ENCODE peak calls at places on chromosomes 12 and 14, in seven cellular contexts. B is HCT116, W is H1, G is SK-N-SH, O is HepG2, L is GM12878, T is K562. C is an unnamed sample.

GRCh38 chr12:104656921-104657320 is 200.2 kb downstream of the CHST11 start:
- DNase-seq in B (no peak), L (no peak), T (no peak), G (no peak), O (no peak), W (no peak), C (no peak)

GRCh38 chr12:76520348-76520747 is 39.2 kb downstream of the OSBPL8 start:
- DNase-seq in L (no peak), O (no peak), G (no peak), W (no peak), B (no peak), T (no peak), C (no peak)

GRCh38 chr12:32106517-32107366 is at the start of gene BICD1:
- DNase-seq in O (peak; percentile 68), G (peak; percentile 96), L (peak; percentile 32), T (peak; percentile 91), B (peak; percentile 56), W (peak; percentile 88), C (peak; percentile 95)

GRCh38 chr14:38405851-38406630 is 150.1 kb upstream of the CLEC14A start:
- DNase-seq in W (no peak), O (no peak), B (no peak), T (no peak), G (no peak), L (no peak), C (no peak)

GRCh38 chr12:58529897-58530296 is 390.4 kb downstream of the LRIG3 start:
- DNase-seq in O (no peak), G (no peak), W (no peak), L (no peak), B (no peak), T (no peak), C (no peak)

GRCh38 chr12:107310621-107311020 is 217.3 kb upstream of the CRY1 start:
- DNase-seq in L (no peak), O (no peak), T (no peak), B (no peak), G (no peak), W (no peak), C (no peak)

GRCh38 chr12:65742481-65742971 is 81.8 kb upstream of the HMGA2 start:
- DNase-seq in W (no peak), T (no peak), L (no peak), O (no peak), B (no peak), G (no peak), C (peak; percentile 33)

GRCh38 chr12:108363165-108363564 is 24.1 kb upstream of the CMKLR1 start:
- DNase-seq in T (no peak), G (no peak), B (no peak), L (no peak), O (no peak), W (no peak), C (no peak)

GRCh38 chr12:45674181-45674580 is 55.3 kb upstream of the ARID2 start:
- DNase-seq in W (no peak), G (no peak), O (no peak), L (no peak), B (no peak), T (no peak), C (no peak)

GRCh38 chr12:52800259-52800917 is 4.5 kb upstream of the KRT3 start:
- DNase-seq in G (no peak), W (no peak), B (no peak), O (no peak), T (no peak), L (no peak), C (no peak)

GRCh38 chr14:30138517-30138916 is 210.9 kb upstream of the PRKD1 start:
- DNase-seq in B (no peak), L (no peak), W (no peak), T (no peak), G (no peak), O (no peak), C (no peak)

GRCh38 chr14:51253880-51254279 is 13.8 kb downstream of the TMX1 start:
- DNase-seq in W (no peak), L (no peak), G (no peak), B (no peak), T (no peak), O (no peak), C (no peak)

GRCh38 chr12:26017484-26018211 is 59.2 kb downstream of the RASSF8 start:
- DNase-seq in O (peak; percentile 50), G (peak; percentile 20), B (peak; percentile 27), W (peak; percentile 77), L (no peak), T (peak; percentile 15), C (peak; percentile 79)

GRCh38 chr12:4962539-4963486 is 53.1 kb downstream of the KCNA1 start:
- DNase-seq in T (no peak), G (no peak), W (no peak), L (no peak), O (no peak), B (no peak), C (no peak)

GRCh38 chr12:76543831-76544347 is 15.7 kb downstream of the OSBPL8 start:
- DNase-seq in B (no peak), G (no peak), T (no peak), O (no peak), W (no peak), L (no peak), C (no peak)

GRCh38 chr12:51323317-51323960 is 535 bp downstream of the BIN2 start:
- DNase-seq in O (no peak), W (no peak), G (no peak), T (no peak), B (no peak), L (no peak), C (no peak)

GRCh38 chr12:62190081-62190480 is 70.1 kb upstream of the USP15 start:
- DNase-seq in L (no peak), T (no peak), B (no peak), G (no peak), W (no peak), O (no peak), C (no peak)

GRCh38 chr14:36955967-36956366 is 216.4 kb downstream of the SLC25A21 start:
- DNase-seq in W (no peak), G (no peak), T (no peak), L (no peak), B (no peak), O (no peak), C (no peak)

GRCh38 chr12:123839826-123840225 is 77.7 kb downstream of the DNAH10 start:
- DNase-seq in L (no peak), B (no peak), O (peak; percentile 43), W (no peak), G (peak; percentile 80), T (no peak), C (no peak)

GRCh38 chr12:108532061-108532848 is 17.2 kb downstream of the FICD start:
- DNase-seq in G (no peak), L (no peak), T (peak; percentile 77), W (no peak), O (no peak), B (no peak), C (no peak)

GRCh38 chr14:22646570-22647254 is 2.6 kb upstream of the OR6J1 start:
- DNase-seq in O (no peak), T (no peak), W (no peak), G (no peak), L (no peak), B (no peak), C (no peak)

GRCh38 chr12:111330800-111331752 is 37.8 kb downstream of the PHETA1 start:
- DNase-seq in B (peak; percentile 42), G (no peak), T (peak; percentile 57), W (no peak), L (no peak), O (peak; percentile 59), C (peak; percentile 40)

GRCh38 chr12:32455607-32456063 is 56.3 kb downstream of the FGD4 start:
- DNase-seq in L (no peak), T (peak; percentile 43), B (peak; percentile 45), W (no peak), O (peak; percentile 55), G (peak; percentile 56), C (peak; percentile 83)

GRCh38 chr12:25979563-25979962 is 21.1 kb downstream of the RASSF8 start:
- DNase-seq in T (no peak), W (no peak), G (no peak), O (no peak), L (no peak), B (no peak), C (no peak)

GRCh38 chr14:81169711-81170103 is 51.1 kb downstream of the GTF2A1 start:
- DNase-seq in G (peak; percentile 32), W (no peak), L (no peak), T (no peak), B (no peak), O (no peak), C (no peak)
- TF ChIP-seq YY1 in G (no peak), W (no peak), L (no peak), T (no peak), B (no peak), O (no peak), C (no peak)

GRCh38 chr12:49577589-49578315 is 9.8 kb upstream of the MCRS1 start:
- DNase-seq in T (peak; percentile 53), O (no peak), L (no peak), G (no peak), B (no peak), W (no peak), C (no peak)
- TF ChIP-seq YY1 in T (no peak), O (no peak), L (no peak), G (no peak), B (no peak), W (no peak), C (no peak)

GRCh38 chr12:14263742-14264141 is 101.7 kb upstream of the ATF7IP start:
- DNase-seq in L (no peak), T (no peak), O (peak; percentile 41), B (no peak), W (no peak), G (no peak), C (no peak)

GRCh38 chr12:14261861-14262260 is 103.6 kb upstream of the ATF7IP start:
- DNase-seq in O (no peak), G (no peak), T (no peak), B (no peak), W (no peak), L (no peak), C (no peak)

GRCh38 chr12:14264316-14264715 is 101.2 kb upstream of the ATF7IP start:
- DNase-seq in T (no peak), G (no peak), L (no peak), W (no peak), O (no peak), B (no peak), C (no peak)

GRCh38 chr12:14262771-14263511 is 102.5 kb upstream of the ATF7IP start:
- DNase-seq in L (no peak), O (no peak), W (no peak), B (no peak), T (no peak), G (no peak), C (no peak)

DNA sequence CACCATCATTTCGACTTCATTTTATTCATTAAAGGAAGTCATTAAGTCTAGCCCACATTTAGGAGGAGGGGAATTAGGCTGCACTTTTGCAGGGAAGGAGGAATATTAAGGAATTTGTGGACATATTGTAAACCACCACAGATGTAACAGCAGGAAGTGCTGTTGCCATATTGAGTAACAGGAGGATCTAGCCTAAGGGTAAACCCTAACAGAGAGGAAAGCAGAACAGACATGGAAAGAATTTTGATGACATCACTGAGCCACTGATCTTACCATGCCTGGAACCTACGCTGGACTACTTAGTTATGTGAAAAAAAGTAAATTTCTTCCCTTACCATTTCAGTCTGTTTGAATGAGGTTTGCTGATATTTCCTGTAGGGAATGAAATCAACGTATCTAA is 100.7 kb upstream of the ATF7IP start:
- DNase-seq in L (no peak), B (no peak), O (no peak), G (no peak), W (no peak), T (no peak), C (no peak)
- TF ChIP-seq YY1 in L (no peak), B (no peak), O (no peak), G (no peak), W (no peak), T (no peak), C (no peak)

GRCh38 chr12:63978519-63978918 is 134.0 kb downstream of the SRGAP1 start:
- DNase-seq in L (no peak), O (peak; percentile 4), B (peak; percentile 58), W (no peak), T (no peak), G (no peak), C (no peak)
- TF ChIP-seq YY1 in L (no peak), O (no peak), B (no peak), W (no peak), T (no peak), G (no peak), C (no peak)